ENCODE peak calls at places on chromosome X, in six cellular contexts. I is body of pancreas, L is ovary, A is astrocyte of the spinal cord, J is fibroblast of the aortic adventitia, E is kidney epithelial cell. F is an unnamed sample.

GRCh38 chrX:56429581-56429980 is 133.8 kb upstream of the UBQLN2 start:
- DNase-seq in I (no peak), L (no peak), A (no peak), J (no peak), E (no peak), F (no peak)

GRCh38 chrX:83510466-83511181 is 2.5 kb downstream of the POU3F4 start:
- DNase-seq in I (no peak), L (no peak), A (peak), J (no peak), E (no peak), F (no peak)

GRCh38 chrX:8273451-8273894 is 102.4 kb upstream of the VCX2 start:
- DNase-seq in I (no peak), L (no peak), A (peak), J (no peak), E (no peak), F (no peak)

GRCh38 chrX:40845331-40845911 is 110.1 kb upstream of the MED14 start:
- DNase-seq in I (no peak), L (peak), A (peak), J (peak), E (peak), F (peak)

GRCh38 chrX:144681501-144681900 is 565.8 kb upstream of the SPANXN1 start:
- DNase-seq in I (no peak), L (no peak), A (peak), J (peak), E (no peak), F (no peak)

GRCh38 chrX:84248226-84248625 is 60.2 kb upstream of the RPS6KA6 start:
- DNase-seq in I (no peak), L (no peak), A (peak), J (peak), E (no peak), F (peak)

GRCh38 chrX:150635952-150636351 is 57.2 kb upstream of the MTMR1 start:
- DNase-seq in I (no peak), L (no peak), A (peak), J (peak), E (peak), F (peak)

GRCh38 chrX:46279925-46280313 is 265.3 kb downstream of the ZNF674 start:
- DNase-seq in I (no peak), L (no peak), A (no peak), J (peak), E (no peak), F (peak)

GRCh38 chrX:9644335-9644734 is 121.3 kb downstream of the GPR143 start:
- DNase-seq in I (no peak), L (peak), A (no peak), J (no peak), E (no peak), F (no peak)

GRCh38 chrX:71938371-71938770 is 27.7 kb downstream of the NHSL2 start:
- DNase-seq in I (no peak), L (no peak), A (no peak), J (no peak), E (no peak), F (no peak)

GRCh38 chrX:50436797-50437196 is 33.8 kb downstream of the DGKK start:
- DNase-seq in I (no peak), L (no peak), A (no peak), J (no peak), E (no peak), F (no peak)

GRCh38 chrX:147917700-147918694 is 6.3 kb downstream of the FMR1 start:
- DNase-seq in I (no peak), L (no peak), A (peak), J (peak), E (no peak), F (no peak)

GRCh38 chrX:34300871-34301270 is 168.8 kb upstream of the FAM47A start:
- DNase-seq in I (peak), L (no peak), A (peak), J (peak), E (peak), F (peak)

GRCh38 chrX:69503228-69503834 is 795 bp upstream of the NALF2 start:
- DNase-seq in I (peak), L (no peak), A (no peak), J (no peak), E (no peak), F (no peak)

GRCh38 chrX:3549442-3549875 is 164.0 kb downstream of the PRKX start:
- DNase-seq in I (peak), L (no peak), A (peak), J (peak), E (no peak), F (peak)

GRCh38 chrX:37942170-37942569 is 64.2 kb upstream of the SYTL5 start:
- DNase-seq in I (no peak), L (no peak), A (no peak), J (no peak), E (no peak), F (no peak)

GRCh38 chrX:109475174-109475891 is 6.6 kb downstream of the GUCY2F start:
- DNase-seq in I (peak), L (peak), A (peak), J (peak), E (no peak), F (peak)

GRCh38 chrX:139077303-139078131 is 366.0 kb upstream of the FGF13 start:
- DNase-seq in I (no peak), L (no peak), A (peak), J (peak), E (peak), F (peak)

GRCh38 chrX:11064851-11065600 is 46.1 kb upstream of the HCCS start:
- DNase-seq in I (no peak), L (no peak), A (peak), J (peak), E (peak), F (peak)

GRCh38 chrX:91414710-91415109 is 19.9 kb upstream of the PABPC5 start:
- DNase-seq in I (peak), L (no peak), A (no peak), J (no peak), E (no peak), F (no peak)

GRCh38 chrX:103066606-103067005 is 2.6 kb upstream of the BEX1 start:
- DNase-seq in I (no peak), L (no peak), A (no peak), J (peak), E (no peak), F (peak)

GRCh38 chrX:65034292-65034640 is 58.0 kb upstream of the ZC4H2 start:
- DNase-seq in I (no peak), L (no peak), A (no peak), J (no peak), E (no peak), F (no peak)
- H3K4me3 ChIP-seq in I (no peak), L (peak), A (peak), J (peak), E (peak), F (peak)

DNA sequence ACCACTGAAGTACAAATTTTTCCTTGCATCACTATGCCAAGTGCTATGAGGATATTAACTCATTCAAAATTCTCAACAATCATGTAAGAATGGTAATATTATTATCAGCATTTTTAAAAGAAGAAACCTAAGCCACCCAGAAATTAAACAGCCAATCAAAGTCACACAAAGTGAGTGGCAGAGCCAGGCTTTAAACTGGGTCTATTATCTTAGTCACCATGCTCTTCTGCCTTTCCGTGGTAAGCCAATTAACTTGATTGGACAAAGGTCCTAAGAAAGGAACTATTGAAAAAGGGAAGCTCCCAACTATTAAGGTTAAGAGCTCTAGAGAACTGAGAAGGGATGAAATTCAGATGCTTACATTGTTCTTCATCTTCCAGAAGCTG is 111.5 kb downstream of the ASB9 start:
- DNase-seq in I (no peak), L (no peak), A (no peak), J (no peak), E (no peak), F (no peak)
- H3K4me3 ChIP-seq in I (no peak), L (no peak), A (no peak), J (no peak), E (no peak), F (no peak)

GRCh38 chrX:153612413-153612812 is 13.5 kb upstream of the CCNQ start:
- DNase-seq in I (no peak), L (no peak), A (no peak), J (no peak), E (no peak), F (no peak)
- H3K4me3 ChIP-seq in I (no peak), L (no peak), A (no peak), J (no peak), E (no peak), F (no peak)

GRCh38 chrX:137430984-137431475 is 134.9 kb upstream of the ZIC3 start:
- DNase-seq in I (no peak), L (no peak), A (no peak), J (no peak), E (no peak), F (no peak)
- H3K4me3 ChIP-seq in I (no peak), L (no peak), A (no peak), J (no peak), E (no peak), F (no peak)

GRCh38 chrX:129652565-129653169 is 2.1 kb downstream of the APLN start:
- DNase-seq in I (no peak), L (no peak), A (no peak), J (no peak), E (no peak), F (no peak)

GRCh38 chrX:129653985-129654651 is 638 bp downstream of the APLN start:
- DNase-seq in I (peak), L (peak), A (no peak), J (no peak), E (no peak), F (no peak)

GRCh38 chrX:129651756-129652564 is 2.8 kb downstream of the APLN start:
- DNase-seq in I (no peak), L (no peak), A (no peak), J (no peak), E (no peak), F (no peak)

GRCh38 chrX:129654652-129655546 is at the start of gene APLN:
- DNase-seq in I (peak), L (peak), A (peak), J (peak), E (no peak), F (peak)

DNA sequence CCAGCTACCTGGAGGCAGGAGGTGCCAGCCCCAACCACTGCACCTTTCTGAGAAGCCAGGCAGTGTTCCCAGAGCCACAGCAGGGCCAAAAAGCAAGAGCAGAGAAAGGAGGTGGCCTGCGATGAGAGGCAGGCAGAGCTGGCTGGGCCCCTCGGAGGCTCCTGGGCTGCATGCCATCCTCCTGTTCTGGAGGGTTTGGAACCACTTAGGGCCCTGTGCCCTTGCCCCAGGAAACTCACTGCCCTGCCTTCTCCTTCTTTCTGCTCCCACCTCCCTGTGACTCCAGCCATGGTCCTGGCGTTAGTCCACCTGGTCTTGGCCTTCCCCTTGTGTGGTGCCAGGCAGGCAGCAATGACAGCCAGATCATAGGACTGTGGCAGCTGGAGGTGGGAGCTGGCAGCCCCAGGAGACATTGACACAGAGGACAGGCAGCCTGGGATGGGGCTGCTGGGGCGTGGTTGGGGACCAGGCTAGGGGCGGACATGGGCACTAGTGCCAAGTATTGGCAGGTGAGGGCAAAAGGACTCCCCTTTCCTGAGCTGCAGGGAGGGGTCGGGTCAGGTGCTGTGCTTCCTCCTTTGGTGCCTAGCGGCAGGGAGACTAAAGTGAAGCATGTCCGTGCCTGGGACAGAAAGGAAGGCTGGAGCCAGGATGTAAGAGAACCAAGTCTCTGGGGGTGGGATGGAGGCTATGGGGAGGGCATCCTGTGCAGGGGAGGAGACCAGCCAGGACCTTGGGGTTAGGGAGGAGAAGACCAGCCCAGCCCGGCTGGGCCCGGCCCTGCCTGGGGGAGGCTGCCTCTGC is 1.4 kb downstream of the APLN start:
- DNase-seq in I (no peak), L (no peak), A (no peak), J (no peak), E (no peak), F (no peak)
- H3K4me3 ChIP-seq in I (no peak), L (no peak), A (no peak), J (no peak), E (peak), F (peak)

GRCh38 chrX:140524556-140524955 is 19.7 kb upstream of the SOX3 start:
- DNase-seq in I (no peak), L (no peak), A (peak), J (no peak), E (no peak), F (no peak)
- H3K4me3 ChIP-seq in I (no peak), L (no peak), A (no peak), J (no peak), E (no peak), F (no peak)

GRCh38 chrX:1935805-1936204 is 320.9 kb downstream of the ASMT start:
- DNase-seq in I (no peak), L (no peak), A (no peak), J (no peak), E (no peak), F (no peak)
- H3K4me3 ChIP-seq in I (no peak), L (no peak), A (no peak), J (no peak), E (no peak), F (no peak)

GRCh38 chrX:79259073-79259689 is 108.0 kb downstream of the ITM2A start:
- DNase-seq in I (no peak), L (no peak), A (no peak), J (no peak), E (no peak), F (peak)
- H3K4me3 ChIP-seq in I (no peak), L (no peak), A (no peak), J (no peak), E (no peak), F (no peak)

GRCh38 chrX:7112071-7112470 is 35.4 kb upstream of the STS start:
- DNase-seq in I (no peak), L (no peak), A (no peak), J (no peak), E (no peak), F (no peak)

GRCh38 chrX:7108995-7109634 is 38.4 kb upstream of the STS start:
- DNase-seq in I (no peak), L (no peak), A (peak), J (no peak), E (no peak), F (no peak)

GRCh38 chrX:7109838-7110793 is 37.4 kb upstream of the STS start:
- DNase-seq in I (no peak), L (no peak), A (no peak), J (no peak), E (no peak), F (no peak)

GRCh38 chrX:7111518-7111917 is 36.0 kb upstream of the STS start:
- DNase-seq in I (no peak), L (no peak), A (no peak), J (no peak), E (no peak), F (no peak)

GRCh38 chrX:7110821-7111276 is 36.7 kb upstream of the STS start:
- DNase-seq in I (no peak), L (no peak), A (no peak), J (no peak), E (no peak), F (no peak)
- H3K4me3 ChIP-seq in I (no peak), L (no peak), A (no peak), J (no peak), E (no peak), F (no peak)

GRCh38 chrX:100674705-100675104 is 30.7 kb downstream of the SRPX2 start:
- DNase-seq in I (no peak), L (no peak), A (no peak), J (no peak), E (no peak), F (no peak)
- H3K4me3 ChIP-seq in I (no peak), L (no peak), A (no peak), J (no peak), E (no peak), F (no peak)